ENCODE peak calls at places on chromosomes 13 and 19, in nine cellular contexts. W is effector memory CD4-positive, alpha-beta T cell; M is CD8-positive, alpha-beta T cell; G is naive thymus-derived CD4-positive, alpha-beta T cell; J is colonic mucosa; D is GM23248; H is stomach; K is tibial nerve; L is heart left ventricle. B is an unnamed sample.

GRCh38 chr13:93413972-93414717 is 187.5 kb downstream of the GPC6 start:
- DNase-seq in W (no peak), M (no peak), G (no peak), J (no peak), D (peak; percentile 27), H (no peak), K (no peak), L (no peak), B (no peak)

GRCh38 chr13:85652536-85652935 is 146.7 kb downstream of the SLITRK6 start:
- DNase-seq in W (no peak), M (no peak), G (no peak), J (no peak), D (no peak), H (no peak), K (no peak), L (no peak), B (no peak)

GRCh38 chr13:113665582-113666323 is 1.3 kb upstream of the GRK1 start:
- DNase-seq in W (no peak), M (no peak), G (no peak), J (no peak), D (no peak), H (peak; percentile 20), K (peak; percentile 8), L (peak; percentile 14), B (peak; percentile 32)

GRCh38 chr19:3605361-3605760 is 1.3 kb downstream of the TBXA2R start:
- DNase-seq in W (no peak), M (peak; percentile 52), G (no peak), J (no peak), D (no peak), H (no peak), K (no peak), L (no peak), B (no peak)

GRCh38 chr13:98310485-98311199 is 133.6 kb upstream of the RNF113B start:
- DNase-seq in W (no peak), M (no peak), G (no peak), J (no peak), D (no peak), H (no peak), K (no peak), L (no peak), B (no peak)

GRCh38 chr19:1812426-1813196 is 535 bp upstream of the ATP8B3 start:
- DNase-seq in W (peak; percentile 84), M (peak; percentile 86), G (peak; percentile 84), J (peak; percentile 98), D (peak; percentile 94), H (peak; percentile 91), K (peak; percentile 83), L (peak; percentile 91), B (peak; percentile 98)

GRCh38 chr19:40283414-40284250 is 1.5 kb downstream of the AKT2 start:
- DNase-seq in W (no peak), M (no peak), G (no peak), J (peak; percentile 31), D (peak; percentile 29), H (no peak), K (no peak), L (no peak), B (no peak)

GRCh38 chr13:98293103-98293502 is 116.0 kb upstream of the RNF113B start:
- DNase-seq in W (no peak), M (no peak), G (no peak), J (no peak), D (no peak), H (peak; percentile 66), K (no peak), L (no peak), B (no peak)

GRCh38 chr19:51571599-51571998 is 516 bp downstream of the ZNF175 start:
- DNase-seq in W (no peak), M (no peak), G (peak; percentile 9), J (no peak), D (peak; percentile 56), H (no peak), K (no peak), L (no peak), B (no peak)

GRCh38 chr13:34867590-34867989 is 74.5 kb upstream of the NBEA start:
- DNase-seq in W (no peak), M (no peak), G (no peak), J (no peak), D (peak; percentile 41), H (no peak), K (no peak), L (no peak), B (no peak)

GRCh38 chr13:94177041-94177440 is 302.4 kb downstream of the DCT start:
- DNase-seq in W (no peak), M (no peak), G (no peak), J (no peak), D (no peak), H (no peak), K (no peak), L (no peak), B (no peak)

GRCh38 chr19:56596676-56597075 is 1.6 kb downstream of the ZNF71 start:
- DNase-seq in W (no peak), M (no peak), G (no peak), J (no peak), D (no peak), H (no peak), K (no peak), L (no peak), B (no peak)

GRCh38 chr13:37074703-37075102 is 15.2 kb upstream of the SUPT20H start:
- DNase-seq in W (no peak), M (no peak), G (no peak), J (no peak), D (peak; percentile 62), H (no peak), K (no peak), L (no peak), B (no peak)

GRCh38 chr13:59888408-59888807 is 275.3 kb downstream of the DIAPH3 start:
- DNase-seq in W (no peak), M (no peak), G (no peak), J (no peak), D (no peak), H (no peak), K (no peak), L (no peak), B (no peak)

GRCh38 chr19:54465367-54466109 is 2.0 kb upstream of the LENG9 start:
- DNase-seq in W (no peak), M (no peak), G (no peak), J (peak; percentile 34), D (no peak), H (no peak), K (no peak), L (no peak), B (peak; percentile 80)

GRCh38 chr19:48813123-48813911 is 2.5 kb upstream of the BCAT2 start:
- DNase-seq in W (no peak), M (no peak), G (no peak), J (no peak), D (no peak), H (no peak), K (no peak), L (no peak), B (no peak)

GRCh38 chr13:66896933-66897332 is 333.2 kb downstream of the PCDH9 start:
- DNase-seq in W (no peak), M (no peak), G (no peak), J (no peak), D (no peak), H (no peak), K (no peak), L (no peak), B (no peak)

GRCh38 chr13:37202264-37202663 is 96.8 kb upstream of the CSNK1A1L start:
- DNase-seq in W (no peak), M (no peak), G (no peak), J (no peak), D (peak; percentile 16), H (no peak), K (no peak), L (no peak), B (no peak)

GRCh38 chr13:26909515-26909914 is 148.9 kb upstream of the GPR12 start:
- DNase-seq in W (no peak), M (no peak), G (no peak), J (no peak), D (no peak), H (no peak), K (no peak), L (no peak), B (no peak)

GRCh38 chr13:20301391-20302071 is 69.4 kb upstream of the GJB6 start:
- DNase-seq in W (no peak), M (no peak), G (no peak), J (no peak), D (peak; percentile 16), H (no peak), K (peak; percentile 26), L (no peak), B (peak; percentile 48)

GRCh38 chr19:13172335-13173128 is 22.3 kb downstream of the IER2 start:
- DNase-seq in W (peak; percentile 68), M (peak; percentile 90), G (peak; percentile 51), J (peak; percentile 92), D (peak; percentile 92), H (peak; percentile 88), K (peak; percentile 44), L (peak; percentile 75), B (peak; percentile 95)
- H3K4me1 ChIP-seq in W (peaks cover 56% of the 10 kb centered on the region), M (peaks cover 64% of the 10 kb centered on the region), G (peaks cover 62% of the 10 kb centered on the region), J (peaks cover 29% of the 10 kb centered on the region), D (peaks cover 39% of the 10 kb centered on the region), H (peaks cover 39% of the 10 kb centered on the region), K (no peaks in the 10 kb centered on the region), L (peaks cover 23% of the 10 kb centered on the region), B (no peaks in the 10 kb centered on the region)

DNA sequence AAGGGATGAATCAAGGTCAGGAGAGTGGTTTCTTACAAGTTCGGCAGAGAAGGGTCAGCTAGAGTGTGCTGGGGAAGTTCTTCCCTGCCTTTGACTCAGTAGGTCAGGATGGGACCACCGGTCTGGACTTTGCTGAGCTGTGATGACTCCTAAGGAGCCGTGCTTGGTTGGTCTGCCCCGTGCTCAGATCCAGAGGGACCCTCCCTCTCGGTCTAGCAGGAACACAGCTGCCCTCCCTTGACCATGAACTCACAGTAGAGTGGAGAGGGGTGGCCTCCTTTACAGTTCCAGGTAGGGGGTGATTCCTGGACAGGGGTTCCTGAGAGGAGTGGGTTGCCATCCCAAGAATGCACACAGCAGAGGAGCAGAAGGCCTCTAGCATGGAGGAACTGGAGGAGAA is 4.3 kb downstream of the RPS19 start:
- DNase-seq in W (no peak), M (no peak), G (no peak), J (no peak), D (no peak), H (no peak), K (no peak), L (no peak), B (no peak)
- H3K4me1 ChIP-seq in W (peaks cover 51% of the 10 kb centered on the region), M (peaks cover 75% of the 10 kb centered on the region), G (peaks cover 47% of the 10 kb centered on the region), J (peaks cover 7% of the 10 kb centered on the region), D (peaks cover 27% of the 10 kb centered on the region), H (peaks cover 88% of the 10 kb centered on the region), K (peaks cover 3% of the 10 kb centered on the region), L (peaks cover 40% of the 10 kb centered on the region), B (peaks cover 6% of the 10 kb centered on the region)

GRCh38 chr13:110334256-110334655 is 27.2 kb downstream of the COL4A2 start:
- DNase-seq in W (no peak), M (no peak), G (no peak), J (no peak), D (no peak), H (no peak), K (no peak), L (no peak), B (no peak)
- H3K4me1 ChIP-seq in W (peaks cover 1% of the 10 kb centered on the region), M (no peaks in the 10 kb centered on the region), G (peaks cover under 1% of the 10 kb centered on the region), J (no peaks in the 10 kb centered on the region), D (peaks cover 39% of the 10 kb centered on the region), H (no peaks in the 10 kb centered on the region), K (peaks cover 3% of the 10 kb centered on the region), L (peaks cover 73% of the 10 kb centered on the region), B (peaks cover 7% of the 10 kb centered on the region)

DNA sequence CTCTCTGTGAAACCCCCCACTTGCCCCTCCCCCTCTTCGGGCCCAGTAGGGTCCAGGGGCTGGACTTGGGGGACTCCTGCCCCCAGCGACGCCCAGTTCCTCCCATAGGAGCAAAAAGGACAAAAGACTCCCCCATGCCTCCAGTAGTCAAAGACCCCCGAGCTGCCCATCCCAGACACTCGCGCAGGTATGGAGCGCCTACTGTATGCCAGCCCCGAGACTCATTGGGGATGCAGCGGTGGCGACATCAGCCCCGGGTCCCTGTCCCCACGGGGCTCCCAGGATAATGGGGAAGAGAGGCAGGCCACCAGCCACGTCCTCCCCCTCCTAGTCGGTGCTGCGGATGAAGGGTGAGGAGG is 18.3 kb upstream of the ZNRF4 start:
- DNase-seq in W (no peak), M (no peak), G (no peak), J (no peak), D (no peak), H (no peak), K (no peak), L (no peak), B (no peak)
- H3K4me1 ChIP-seq in W (no peaks in the 10 kb centered on the region), M (no peaks in the 10 kb centered on the region), G (no peaks in the 10 kb centered on the region), J (no peaks in the 10 kb centered on the region), D (peaks cover 22% of the 10 kb centered on the region), H (no peaks in the 10 kb centered on the region), K (no peaks in the 10 kb centered on the region), L (no peaks in the 10 kb centered on the region), B (no peaks in the 10 kb centered on the region)